ENCODE peak calls at places on chromosomes 4 and X, in six cellular contexts. One of them, this sample, is unnamed.

GRCh38 chrX:1165535-1166196 is 46.8 kb downstream of the CRLF2 start:
- DNase-seq in Peyer's patch: no peak
- DNase-seq in breast epithelium: peak; percentile 51
- DNase-seq in stomach: no peak
- DNase-seq in transverse colon: no peak
- DNase-seq in uterus: no peak
- DNase-seq in this sample: no peak

GRCh38 chr4:138178566-138178965 is 63.6 kb downstream of the SLC7A11 start:
- DNase-seq in Peyer's patch: no peak
- DNase-seq in breast epithelium: no peak
- DNase-seq in stomach: no peak
- DNase-seq in transverse colon: no peak
- DNase-seq in uterus: no peak
- DNase-seq in this sample: no peak

GRCh38 chr4:96459105-96459504 is 619.2 kb downstream of the PDHA2 start:
- DNase-seq in Peyer's patch: no peak
- DNase-seq in breast epithelium: no peak
- DNase-seq in stomach: no peak
- DNase-seq in transverse colon: no peak
- DNase-seq in uterus: no peak
- DNase-seq in this sample: no peak

GRCh38 chrX:19566359-19567141 is 51.2 kb upstream of the MAP3K15 start:
- DNase-seq in Peyer's patch: no peak
- DNase-seq in breast epithelium: no peak
- DNase-seq in stomach: no peak
- DNase-seq in transverse colon: peak; percentile 14
- DNase-seq in uterus: no peak
- DNase-seq in this sample: no peak

GRCh38 chrX:51641421-51642021 is 22.8 kb upstream of the CENPVL3 start:
- DNase-seq in Peyer's patch: no peak
- DNase-seq in breast epithelium: no peak
- DNase-seq in stomach: no peak
- DNase-seq in transverse colon: no peak
- DNase-seq in uterus: no peak
- DNase-seq in this sample: peak; percentile 11

GRCh38 chr4:133775881-133776280 is 425.7 kb downstream of the PABPC4L start:
- DNase-seq in Peyer's patch: no peak
- DNase-seq in breast epithelium: no peak
- DNase-seq in stomach: no peak
- DNase-seq in transverse colon: no peak
- DNase-seq in uterus: no peak
- DNase-seq in this sample: no peak

GRCh38 chr4:140019619-140020367 is 134.2 kb downstream of the MAML3 start:
- DNase-seq in Peyer's patch: no peak
- DNase-seq in breast epithelium: no peak
- DNase-seq in stomach: no peak
- DNase-seq in transverse colon: no peak
- DNase-seq in uterus: no peak
- DNase-seq in this sample: no peak

GRCh38 chr4:113052379-113052951 is 3.0 kb downstream of the ANK2 start:
- DNase-seq in Peyer's patch: no peak
- DNase-seq in breast epithelium: no peak
- DNase-seq in stomach: no peak
- DNase-seq in transverse colon: no peak
- DNase-seq in uterus: no peak
- DNase-seq in this sample: no peak

GRCh38 chrX:134660627-134661026 is 2.4 kb upstream of the PLAC1 start:
- DNase-seq in Peyer's patch: no peak
- DNase-seq in breast epithelium: no peak
- DNase-seq in stomach: no peak
- DNase-seq in transverse colon: no peak
- DNase-seq in uterus: no peak
- DNase-seq in this sample: no peak

GRCh38 chr4:78325244-78326187 is 226.1 kb upstream of the ANXA3 start:
- DNase-seq in Peyer's patch: no peak
- DNase-seq in breast epithelium: no peak
- DNase-seq in stomach: no peak
- DNase-seq in transverse colon: peak; percentile 42
- DNase-seq in uterus: no peak
- DNase-seq in this sample: no peak

GRCh38 chr4:112889619-112890294 is 159.7 kb upstream of the ANK2 start:
- DNase-seq in Peyer's patch: no peak
- DNase-seq in breast epithelium: no peak
- DNase-seq in stomach: no peak
- DNase-seq in transverse colon: no peak
- DNase-seq in uterus: peak; percentile 40
- DNase-seq in this sample: no peak

GRCh38 chr4:138311771-138312535 is 69.8 kb upstream of the SLC7A11 start:
- DNase-seq in Peyer's patch: no peak
- DNase-seq in breast epithelium: no peak
- DNase-seq in stomach: no peak
- DNase-seq in transverse colon: no peak
- DNase-seq in uterus: no peak
- DNase-seq in this sample: no peak

GRCh38 chrX:28549839-28550238 is 37.4 kb upstream of the IL1RAPL1 start:
- DNase-seq in Peyer's patch: no peak
- DNase-seq in breast epithelium: no peak
- DNase-seq in stomach: no peak
- DNase-seq in transverse colon: no peak
- DNase-seq in uterus: no peak
- DNase-seq in this sample: no peak

GRCh38 chr4:38774181-38774580 is 8.6 kb downstream of the TLR10 start:
- DNase-seq in Peyer's patch: no peak
- DNase-seq in breast epithelium: no peak
- DNase-seq in stomach: no peak
- DNase-seq in transverse colon: no peak
- DNase-seq in uterus: no peak
- DNase-seq in this sample: no peak

GRCh38 chr4:188417181-188417580 is 277.9 kb downstream of the TRIML1 start:
- DNase-seq in Peyer's patch: no peak
- DNase-seq in breast epithelium: no peak
- DNase-seq in stomach: no peak
- DNase-seq in transverse colon: no peak
- DNase-seq in uterus: no peak
- DNase-seq in this sample: no peak

GRCh38 chr4:181728567-181728966 is 514.6 kb upstream of the TENM3 start:
- DNase-seq in Peyer's patch: no peak
- DNase-seq in breast epithelium: no peak
- DNase-seq in stomach: no peak
- DNase-seq in transverse colon: no peak
- DNase-seq in uterus: no peak
- DNase-seq in this sample: no peak

GRCh38 chr4:76956961-76957738 is 7.6 kb downstream of the SEPTIN11 start:
- DNase-seq in Peyer's patch: no peak
- DNase-seq in breast epithelium: no peak
- DNase-seq in stomach: no peak
- DNase-seq in transverse colon: peak; percentile 18
- DNase-seq in uterus: no peak
- DNase-seq in this sample: no peak

GRCh38 chr4:75698162-75698962 is 25.2 kb upstream of the G3BP2 start:
- DNase-seq in Peyer's patch: no peak
- DNase-seq in breast epithelium: no peak
- DNase-seq in stomach: no peak
- DNase-seq in transverse colon: no peak
- DNase-seq in uterus: no peak
- DNase-seq in this sample: no peak

GRCh38 chrX:128619490-128619889 is 567.3 kb upstream of the ACTRT1 start:
- DNase-seq in Peyer's patch: no peak
- DNase-seq in breast epithelium: no peak
- DNase-seq in stomach: no peak
- DNase-seq in transverse colon: no peak
- DNase-seq in uterus: no peak
- DNase-seq in this sample: no peak

GRCh38 chrX:116379854-116380253 is 56.6 kb upstream of the SLC6A14 start:
- DNase-seq in Peyer's patch: no peak
- DNase-seq in breast epithelium: no peak
- DNase-seq in stomach: no peak
- DNase-seq in transverse colon: no peak
- DNase-seq in uterus: no peak
- DNase-seq in this sample: no peak

GRCh38 chr4:189081831-189082230 is 858.8 kb upstream of the FRG1 start:
- DNase-seq in Peyer's patch: no peak
- DNase-seq in breast epithelium: no peak
- DNase-seq in stomach: no peak
- DNase-seq in transverse colon: no peak
- DNase-seq in uterus: no peak
- DNase-seq in this sample: no peak

GRCh38 chr4:4341861-4342650 is 44.8 kb upstream of the NSG1 start:
- DNase-seq in Peyer's patch: no peak
- DNase-seq in breast epithelium: no peak
- DNase-seq in stomach: no peak
- DNase-seq in transverse colon: no peak
- DNase-seq in uterus: no peak
- DNase-seq in this sample: no peak

GRCh38 chr4:83629945-83630684 is 94.2 kb downstream of the GPAT3 start:
- DNase-seq in Peyer's patch: peak; percentile 70
- DNase-seq in breast epithelium: no peak
- DNase-seq in stomach: peak; percentile 47
- DNase-seq in transverse colon: peak; percentile 83
- DNase-seq in uterus: peak; percentile 72
- DNase-seq in this sample: peak; percentile 13

GRCh38 chr4:126954537-126955291 is 678.0 kb upstream of the INTU start:
- DNase-seq in Peyer's patch: no peak
- DNase-seq in breast epithelium: no peak
- DNase-seq in stomach: no peak
- DNase-seq in transverse colon: no peak
- DNase-seq in uterus: no peak
- DNase-seq in this sample: no peak

GRCh38 chrX:18701621-18702361 is 5.7 kb upstream of the PPEF1 start:
- DNase-seq in Peyer's patch: no peak
- DNase-seq in breast epithelium: peak; percentile 54
- DNase-seq in stomach: peak; percentile 85
- DNase-seq in transverse colon: peak; percentile 13
- DNase-seq in uterus: peak; percentile 40
- DNase-seq in this sample: peak; percentile 53

GRCh38 chrX:13069771-13070410 is 25.5 kb upstream of the FAM9C start:
- DNase-seq in Peyer's patch: no peak
- DNase-seq in breast epithelium: no peak
- DNase-seq in stomach: no peak
- DNase-seq in transverse colon: no peak
- DNase-seq in uterus: no peak
- DNase-seq in this sample: no peak

GRCh38 chrX:153968754-153969124 is 2.9 kb downstream of the HCFC1 start:
- DNase-seq in Peyer's patch: no peak
- DNase-seq in breast epithelium: no peak
- DNase-seq in stomach: no peak
- DNase-seq in transverse colon: peak; percentile 46
- DNase-seq in uterus: no peak
- DNase-seq in this sample: peak; percentile 34
- TF ChIP-seq POLR2A in Peyer's patch: no peak
- TF ChIP-seq POLR2A in breast epithelium: no peak
- TF ChIP-seq POLR2A in stomach: no peak
- TF ChIP-seq POLR2A in transverse colon: no peak
- TF ChIP-seq POLR2A in uterus: no peak
- TF ChIP-seq POLR2A in this sample: no peak

DNA sequence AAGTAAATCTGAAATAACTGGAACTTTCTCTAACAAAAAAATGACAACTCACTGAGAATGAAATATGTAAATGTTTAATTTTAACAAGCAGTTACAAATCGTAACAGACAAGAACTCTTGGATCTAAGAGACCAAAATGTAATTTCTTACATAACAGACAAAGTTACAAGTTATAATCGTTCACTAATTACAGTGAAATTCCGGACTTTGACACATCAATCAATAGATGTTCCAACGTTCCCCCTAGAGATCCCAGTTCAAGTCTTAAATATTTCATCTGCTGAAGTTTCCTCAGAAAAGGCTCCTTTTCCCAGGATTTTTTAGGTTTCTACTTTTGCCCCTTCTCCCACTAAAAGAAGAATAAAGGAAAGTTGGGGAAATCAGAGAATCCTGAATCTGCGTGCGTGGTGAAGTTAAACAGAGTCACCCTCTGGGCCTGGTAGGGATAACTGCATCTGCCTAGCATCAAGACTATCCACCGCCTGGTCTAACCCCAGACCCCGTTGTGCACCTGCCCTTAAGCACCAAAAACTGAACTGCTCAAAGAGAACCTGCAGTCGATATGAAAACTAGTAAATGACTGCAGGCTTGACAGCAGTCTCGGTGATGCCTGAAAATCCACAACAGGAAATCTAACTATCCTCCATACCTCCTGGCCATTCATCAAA is 2.3 kb downstream of the IRF2 start:
- DNase-seq in Peyer's patch: no peak
- DNase-seq in breast epithelium: no peak
- DNase-seq in stomach: no peak
- DNase-seq in transverse colon: peak; percentile 43
- DNase-seq in uterus: no peak
- DNase-seq in this sample: no peak
- H3K4me1 ChIP-seq in Peyer's patch: peaks cover 20% of the 10 kb centered on the region
- H3K4me1 ChIP-seq in breast epithelium: peaks cover 2% of the 10 kb centered on the region
- H3K4me1 ChIP-seq in stomach: peaks cover 71% of the 10 kb centered on the region
- H3K4me1 ChIP-seq in transverse colon: peaks cover 32% of the 10 kb centered on the region
- H3K4me1 ChIP-seq in uterus: peaks cover 10% of the 10 kb centered on the region
- H3K4me1 ChIP-seq in this sample: peaks cover 30% of the 10 kb centered on the region

GRCh38 chr4:56465599-56466295 is 1.7 kb upstream of the SRP72 start:
- DNase-seq in Peyer's patch: no peak
- DNase-seq in breast epithelium: no peak
- DNase-seq in stomach: no peak
- DNase-seq in transverse colon: no peak
- DNase-seq in uterus: no peak
- DNase-seq in this sample: no peak
- H3K4me3 ChIP-seq in Peyer's patch: no peak overlapping the region
- H3K4me3 ChIP-seq in breast epithelium: peak overlapping the region; percentile 79
- H3K4me3 ChIP-seq in stomach: peak overlapping the region; percentile 97
- H3K4me3 ChIP-seq in transverse colon: peak overlapping the region; percentile 97
- H3K4me3 ChIP-seq in uterus: peak overlapping the region; percentile 78
- H3K4me3 ChIP-seq in this sample: no peak overlapping the region

DNA sequence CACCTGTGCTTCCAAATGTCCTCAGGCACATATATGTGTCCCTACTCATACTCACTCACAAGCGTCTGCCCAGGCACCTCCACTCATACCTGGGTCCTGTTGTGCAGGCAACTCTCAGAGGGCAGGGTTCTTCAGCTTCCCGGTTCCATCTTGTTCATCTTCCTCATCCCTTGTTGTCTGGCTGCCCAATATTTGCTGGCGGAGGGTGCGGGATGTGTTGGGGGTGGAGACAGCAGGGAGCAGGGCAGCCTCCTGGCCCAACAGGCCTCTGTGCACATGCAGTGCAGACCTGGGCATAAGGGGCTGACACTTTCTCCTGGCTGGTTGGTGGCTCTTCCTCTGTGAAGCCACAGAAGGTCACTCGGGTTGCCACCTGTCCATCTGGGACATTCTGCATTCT is 32.1 kb downstream of the NBDY start:
- DNase-seq in Peyer's patch: no peak
- DNase-seq in breast epithelium: no peak
- DNase-seq in stomach: no peak
- DNase-seq in transverse colon: no peak
- DNase-seq in uterus: no peak
- DNase-seq in this sample: no peak
- TF ChIP-seq POLR2A in Peyer's patch: no peak
- TF ChIP-seq POLR2A in breast epithelium: no peak
- TF ChIP-seq POLR2A in stomach: no peak
- TF ChIP-seq POLR2A in transverse colon: no peak
- TF ChIP-seq POLR2A in uterus: no peak
- TF ChIP-seq POLR2A in this sample: no peak

DNA sequence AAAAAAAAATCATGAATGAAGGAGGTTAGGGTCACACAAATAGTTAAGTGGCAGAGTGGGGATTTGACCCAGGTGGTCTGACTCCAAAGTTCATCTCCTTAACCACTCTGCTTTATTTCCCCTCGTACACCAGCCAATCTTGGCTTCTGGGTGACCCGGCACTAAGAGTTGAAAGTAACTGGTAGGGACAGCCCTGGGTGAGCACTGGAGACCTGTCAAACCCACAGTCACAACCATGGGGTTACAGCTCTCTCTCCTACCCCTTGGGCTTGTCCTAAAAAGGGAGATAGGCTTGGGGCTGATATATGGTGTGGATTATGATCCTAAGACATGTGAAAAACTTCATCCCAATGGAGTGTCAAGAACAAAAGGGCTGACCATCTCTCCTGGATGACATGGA is 12.5 kb downstream of the IGFBP7 start:
- DNase-seq in Peyer's patch: no peak
- DNase-seq in breast epithelium: no peak
- DNase-seq in stomach: no peak
- DNase-seq in transverse colon: no peak
- DNase-seq in uterus: no peak
- DNase-seq in this sample: no peak
- H3K4me1 ChIP-seq in Peyer's patch: no peaks in the 10 kb centered on the region
- H3K4me1 ChIP-seq in breast epithelium: no peaks in the 10 kb centered on the region
- H3K4me1 ChIP-seq in stomach: peaks cover 70% of the 10 kb centered on the region
- H3K4me1 ChIP-seq in transverse colon: peaks cover 36% of the 10 kb centered on the region
- H3K4me1 ChIP-seq in uterus: peaks cover 35% of the 10 kb centered on the region
- H3K4me1 ChIP-seq in this sample: no peaks in the 10 kb centered on the region

This sample was measured in adrenal gland.